ENCODE peak calls at places on chromosome 9, in eight cellular contexts. O is GM23248; G is CD8-positive, alpha-beta memory T cell; Z is HCT116; V is skeletal muscle cell; R is aorta; N is tibial artery; X is NT2/D1. C is an unnamed sample.
A peak's percentile ranks its signal among the peaks of the same experiment; 100 is the strongest.

GRCh38 chr9:97983524-97984187 is 515 bp downstream of the ANP32B start:
- DNase-seq in X (no peak), O (peak; percentile 73), R (peak; percentile 85), G (peak; percentile 78), V (no peak), N (peak; percentile 40), Z (no peak), C (no peak)

GRCh38 chr9:34634551-34634945 is 3.0 kb downstream of the SIGMAR1 start:
- DNase-seq in X (no peak), G (no peak), Z (no peak), N (no peak), R (no peak), O (no peak), V (no peak), C (no peak)

GRCh38 chr9:76560481-76560891 is 101.5 kb downstream of the GCNT1 start:
- DNase-seq in O (peak; percentile 70), V (no peak), Z (no peak), X (no peak), G (no peak), R (no peak), N (no peak), C (no peak)

GRCh38 chr9:8025532-8025931 is 226.0 kb upstream of the DMAC1 start:
- DNase-seq in V (peak; percentile 4), R (no peak), N (no peak), O (no peak), Z (no peak), G (no peak), X (no peak), C (no peak)

GRCh38 chr9:124754289-124754688 is 16.8 kb downstream of the NR6A1 start:
- DNase-seq in G (no peak), X (no peak), O (peak; percentile 48), N (no peak), V (no peak), Z (no peak), R (no peak), C (no peak)

GRCh38 chr9:133948138-133948537 is 44.0 kb downstream of the VAV2 start:
- DNase-seq in X (no peak), O (no peak), G (no peak), V (no peak), N (no peak), Z (no peak), R (peak; percentile 69), C (no peak)

GRCh38 chr9:103942652-103943051 is 151.5 kb upstream of the SMC2 start:
- DNase-seq in Z (no peak), N (no peak), O (no peak), G (no peak), V (no peak), X (no peak), R (no peak), C (peak; percentile 75)

GRCh38 chr9:97954550-97954989 is 16.6 kb upstream of the HEMGN start:
- DNase-seq in X (peak; percentile 57), O (peak; percentile 38), R (no peak), G (peak; percentile 59), Z (peak; percentile 59), V (no peak), N (no peak), C (peak; percentile 27)

GRCh38 chr9:138058181-138058580 is 180.6 kb downstream of the CACNA1B start:
- DNase-seq in X (no peak), R (peak; percentile 16), N (no peak), G (no peak), Z (no peak), V (no peak), O (no peak), C (no peak)

DNA sequence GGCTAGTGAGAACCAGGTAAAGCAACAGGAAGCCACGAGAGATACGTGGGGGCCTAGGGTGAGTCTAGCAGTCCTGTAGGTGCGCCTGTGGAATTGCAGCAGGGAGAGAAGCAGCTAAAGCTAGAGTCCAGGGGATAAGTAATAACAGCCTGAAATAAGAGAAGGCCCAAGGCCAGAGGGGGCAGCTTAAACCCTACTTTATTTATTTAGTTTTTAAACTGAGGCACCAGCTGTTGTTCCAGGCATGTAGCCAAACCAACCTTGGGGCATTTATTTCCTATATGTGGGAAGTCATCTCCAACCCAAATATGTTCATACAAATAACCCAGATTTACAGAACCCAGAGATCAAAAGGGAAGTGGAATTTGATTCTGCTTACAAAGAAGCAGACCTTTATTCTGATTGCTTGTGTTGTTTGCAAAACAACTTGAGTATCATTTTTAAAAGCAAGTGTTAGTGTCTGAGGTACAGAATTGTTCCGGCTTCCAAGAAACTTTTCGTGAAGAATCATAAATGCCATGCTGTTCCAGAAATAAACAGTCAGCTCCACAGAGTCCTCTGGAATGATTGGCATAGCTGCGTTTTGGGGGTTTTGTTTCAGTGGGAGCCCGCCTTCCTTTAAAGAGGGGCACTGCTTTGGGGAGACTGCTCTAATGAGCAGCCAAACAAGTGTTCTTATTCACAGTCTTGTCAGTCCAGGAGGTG is 93.3 kb downstream of the GLDC start:
- DNase-seq in X (no peak), R (no peak), Z (no peak), V (peak; percentile 50), N (no peak), G (no peak), O (peak; percentile 8), C (no peak)
- H3K4me3 ChIP-seq in X (no peak overlapping the region), R (no peak overlapping the region), Z (no peak overlapping the region), V (no peak overlapping the region), N (no peak overlapping the region), G (no peak overlapping the region), O (no peak overlapping the region), C (no peak overlapping the region)

DNA sequence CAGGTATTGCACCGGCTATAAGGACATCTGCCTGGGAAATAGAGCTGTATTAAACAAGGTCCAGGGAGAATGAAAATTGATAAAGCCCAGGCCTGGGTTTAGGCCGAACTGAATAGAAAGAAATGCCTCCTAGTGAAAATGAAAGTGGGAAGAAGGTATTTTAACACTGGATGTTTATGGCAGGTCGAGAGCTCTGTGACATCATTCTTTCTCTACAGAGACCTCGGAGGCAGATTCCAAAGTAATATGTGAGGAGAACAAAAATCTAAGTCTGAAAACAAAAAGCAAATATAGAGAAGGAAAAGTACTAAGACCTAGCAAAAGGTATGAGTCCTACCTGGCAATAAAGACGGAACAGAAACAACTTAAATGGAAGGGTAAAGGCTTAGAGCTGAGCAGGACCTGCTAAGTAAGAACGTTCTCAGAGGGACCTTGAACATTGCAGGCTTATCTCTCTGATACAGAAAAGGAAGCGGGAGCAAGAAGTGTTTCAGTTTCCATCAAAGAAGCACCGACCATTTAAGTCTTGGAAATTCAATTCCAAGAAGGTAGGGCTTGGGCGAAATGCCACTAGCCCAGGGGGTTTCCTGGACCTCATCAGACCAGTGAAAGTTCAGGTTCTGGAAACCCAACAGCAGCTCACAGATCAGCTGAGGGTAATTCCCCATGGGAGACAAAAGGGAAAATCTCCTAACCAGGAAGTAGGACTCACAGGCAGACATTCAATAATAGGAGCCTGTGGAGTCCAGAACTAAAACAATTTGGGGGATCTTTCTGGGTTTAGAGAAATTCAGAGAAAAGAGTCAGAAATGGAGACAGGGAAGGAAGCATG is 79.9 kb downstream of the SUSD1 start:
- DNase-seq in X (no peak), Z (no peak), G (no peak), V (no peak), O (no peak), R (no peak), N (no peak), C (no peak)
- H3K4me3 ChIP-seq in X (no peak overlapping the region), Z (no peak overlapping the region), G (no peak overlapping the region), V (no peak overlapping the region), O (no peak overlapping the region), R (no peak overlapping the region), N (no peak overlapping the region), C (no peak overlapping the region)

GRCh38 chr9:23855885-23856284 is 29.8 kb upstream of the ELAVL2 start:
- DNase-seq in O (no peak), R (no peak), V (no peak), Z (no peak), G (no peak), X (no peak), N (no peak), C (no peak)

GRCh38 chr9:23851024-23851629 is 25.1 kb upstream of the ELAVL2 start:
- DNase-seq in N (no peak), V (no peak), R (no peak), Z (no peak), O (peak; percentile 12), X (peak; percentile 55), G (no peak), C (peak; percentile 3)

GRCh38 chr9:23849379-23849778 is 23.3 kb upstream of the ELAVL2 start:
- DNase-seq in V (no peak), G (no peak), N (no peak), Z (no peak), R (no peak), O (no peak), X (no peak), C (no peak)

DNA sequence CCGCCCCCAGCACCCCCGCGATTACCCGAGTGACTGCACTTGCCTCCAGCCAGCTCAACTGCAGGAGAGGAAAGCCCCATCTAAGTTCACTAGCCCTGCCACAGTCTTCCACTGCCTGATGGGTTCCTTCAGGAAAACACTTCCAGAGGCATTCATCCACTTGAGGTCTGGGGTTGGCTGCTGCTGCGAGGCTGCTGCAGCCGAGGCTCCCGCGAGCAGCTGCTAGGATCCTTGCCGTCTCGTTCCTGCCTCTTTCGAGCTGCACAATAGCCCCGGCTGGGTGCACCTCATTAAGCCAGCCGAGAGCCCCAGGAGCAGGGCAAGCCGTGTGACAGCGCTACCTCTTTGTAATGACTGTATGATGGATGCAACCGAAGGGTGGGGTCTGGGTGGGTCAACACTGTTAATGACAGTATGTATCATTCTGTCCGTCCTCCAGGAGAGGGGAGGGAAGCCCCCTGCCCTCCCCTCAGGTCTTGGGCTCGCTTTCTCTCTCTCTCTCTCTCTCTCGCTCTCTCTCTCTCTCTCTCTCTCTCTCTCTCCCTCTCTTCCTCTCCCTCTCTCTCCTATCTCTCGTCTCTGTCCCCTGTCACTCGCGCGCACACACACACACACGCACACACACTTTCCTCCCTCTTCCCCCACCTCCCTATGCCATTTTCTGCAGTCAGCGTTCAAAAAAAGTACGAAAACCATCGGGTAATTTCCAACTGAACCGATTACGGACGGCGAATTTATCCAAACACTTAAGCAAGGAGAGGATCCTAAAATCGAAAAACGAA is 24.4 kb upstream of the ELAVL2 start:
- DNase-seq in O (peak; percentile 1), R (no peak), N (no peak), V (no peak), G (no peak), X (no peak), Z (no peak), C (no peak)
- H3K4me3 ChIP-seq in O (peak overlapping the region; percentile 51), R (no peak overlapping the region), N (peak overlapping the region; percentile 39), V (peak overlapping the region; percentile 58), G (no peak overlapping the region), X (peak overlapping the region; percentile 72), Z (no peak overlapping the region), C (peak overlapping the region; percentile 48)

GRCh38 chr9:22102347-22103053 is 93.4 kb upstream of the CDKN2B start:
- DNase-seq in Z (no peak), G (no peak), O (no peak), V (no peak), R (no peak), X (no peak), N (no peak), C (no peak)

GRCh38 chr9:22098636-22099332 is 89.7 kb upstream of the CDKN2B start:
- DNase-seq in V (no peak), Z (no peak), R (no peak), X (no peak), O (no peak), G (no peak), N (no peak), C (no peak)

GRCh38 chr9:22100626-22101025 is 91.5 kb upstream of the CDKN2B start:
- DNase-seq in X (no peak), R (no peak), N (no peak), Z (peak; percentile 32), O (no peak), G (no peak), V (no peak), C (no peak)

DNA sequence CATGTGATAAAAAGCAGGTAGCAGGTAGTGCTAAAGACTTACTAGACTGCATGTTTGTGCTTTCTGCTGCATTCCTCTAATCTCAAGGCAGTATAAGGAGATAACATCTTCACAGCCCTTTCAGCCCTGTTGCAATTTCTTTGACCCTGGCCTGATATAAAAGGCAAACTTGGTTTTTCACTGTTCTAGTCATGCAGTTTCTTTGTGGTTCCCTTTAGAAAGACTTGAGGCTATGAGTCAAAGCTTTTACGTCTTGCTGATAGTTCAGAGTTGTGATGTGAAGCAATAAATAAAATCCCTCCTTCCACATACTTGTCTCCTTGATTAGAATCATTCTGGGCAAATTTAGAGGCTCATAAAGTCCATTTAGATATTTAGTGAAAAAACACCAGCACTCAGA is 88.6 kb upstream of the CDKN2B start:
- DNase-seq in R (no peak), N (no peak), X (no peak), O (peak; percentile 86), Z (no peak), V (no peak), G (no peak), C (no peak)
- H3K4me3 ChIP-seq in R (no peak overlapping the region), N (no peak overlapping the region), X (no peak overlapping the region), O (no peak overlapping the region), Z (no peak overlapping the region), V (no peak overlapping the region), G (no peak overlapping the region), C (no peak overlapping the region)